ENCODE peak calls at places on chromosomes 7 and 10, in five cellular contexts. Q is HCT116; X is CD8-positive, alpha-beta memory T cell; M is DND-41; E is body of pancreas. G is an unnamed sample. For H3K4me1, the result is how much of the 10 kb centered on the place peaks cover.

GRCh38 chr10:48651839-48652238 is 32.8 kb upstream of the WDFY4 start:
- DNase-seq in Q (no peak), X (no peak), M (no peak), E (no peak), G (no peak)

GRCh38 chr10:34286136-34286739 is 528.9 kb downstream of the PARD3 start:
- DNase-seq in Q (peak), X (no peak), M (no peak), E (no peak), G (no peak)

GRCh38 chr7:142501434-142501833 is 243.6 kb upstream of the PRSS58 start:
- DNase-seq in Q (no peak), X (no peak), M (no peak), E (no peak), G (no peak)

GRCh38 chr7:142880886-142881505 is 4.5 kb downstream of the TRPV6 start:
- DNase-seq in Q (peak), X (peak), M (peak), E (peak), G (peak)

GRCh38 chr7:40579401-40579800 is 444.6 kb downstream of the SUGCT start:
- DNase-seq in Q (no peak), X (no peak), M (peak), E (no peak), G (no peak)

GRCh38 chr7:108003591-108003935 is 602 bp upstream of the LAMB1 start:
- DNase-seq in Q (no peak), X (no peak), M (no peak), E (no peak), G (no peak)

GRCh38 chr10:76382381-76382851 is 951.0 kb downstream of the LRMDA start:
- DNase-seq in Q (no peak), X (no peak), M (no peak), E (no peak), G (no peak)

GRCh38 chr10:124508070-124508667 is 46.5 kb downstream of the LHPP start:
- DNase-seq in Q (no peak), X (no peak), M (no peak), E (no peak), G (no peak)

GRCh38 chr10:10804061-10804460 is 213.6 kb upstream of the CELF2 start:
- DNase-seq in Q (no peak), X (no peak), M (no peak), E (no peak), G (no peak)

GRCh38 chr10:14261341-14261740 is 69.4 kb downstream of the FRMD4A start:
- DNase-seq in Q (no peak), X (no peak), M (no peak), E (no peak), G (no peak)

GRCh38 chr10:121138112-121138860 is 287.1 kb downstream of the WDR11 start:
- DNase-seq in Q (no peak), X (no peak), M (no peak), E (no peak), G (no peak)

GRCh38 chr7:155860840-155861479 is 48.7 kb upstream of the SHH start:
- DNase-seq in Q (no peak), X (no peak), M (no peak), E (peak), G (no peak)

GRCh38 chr10:9198611-9199010 is 1144.1 kb downstream of the GATA3 start:
- DNase-seq in Q (no peak), X (no peak), M (no peak), E (no peak), G (no peak)

GRCh38 chr7:139043823-139044812 is 8.3 kb upstream of the ZC3HAV1L start:
- DNase-seq in Q (no peak), X (peak), M (peak), E (no peak), G (peak)

GRCh38 chr7:32364581-32364980 is 125.6 kb downstream of the LSM5 start:
- DNase-seq in Q (no peak), X (no peak), M (no peak), E (no peak), G (no peak)

GRCh38 chr7:10308276-10308675 is 665.4 kb upstream of the PHF14 start:
- DNase-seq in Q (no peak), X (no peak), M (no peak), E (no peak), G (no peak)

GRCh38 chr7:68805159-68805558 is 793.1 kb upstream of the AUTS2 start:
- DNase-seq in Q (no peak), X (no peak), M (no peak), E (no peak), G (no peak)

GRCh38 chr7:4282434-4283223 is 399.5 kb upstream of the FOXK1 start:
- DNase-seq in Q (no peak), X (no peak), M (no peak), E (no peak), G (no peak)

GRCh38 chr10:130043491-130043890 is 67.1 kb downstream of the C10orf143 start:
- DNase-seq in Q (no peak), X (no peak), M (no peak), E (peak), G (no peak)

GRCh38 chr10:97197030-97197500 is 11.3 kb upstream of the SLIT1 start:
- DNase-seq in Q (no peak), X (no peak), M (no peak), E (no peak), G (no peak)

GRCh38 chr10:97192952-97193435 is 7.2 kb upstream of the SLIT1 start:
- DNase-seq in Q (no peak), X (no peak), M (no peak), E (no peak), G (no peak)

GRCh38 chr10:97196213-97197029 is 10.7 kb upstream of the SLIT1 start:
- DNase-seq in Q (peak), X (peak), M (peak), E (peak), G (peak)

GRCh38 chr10:97200616-97201015 is 14.9 kb upstream of the SLIT1 start:
- DNase-seq in Q (no peak), X (no peak), M (peak), E (no peak), G (no peak)

DNA sequence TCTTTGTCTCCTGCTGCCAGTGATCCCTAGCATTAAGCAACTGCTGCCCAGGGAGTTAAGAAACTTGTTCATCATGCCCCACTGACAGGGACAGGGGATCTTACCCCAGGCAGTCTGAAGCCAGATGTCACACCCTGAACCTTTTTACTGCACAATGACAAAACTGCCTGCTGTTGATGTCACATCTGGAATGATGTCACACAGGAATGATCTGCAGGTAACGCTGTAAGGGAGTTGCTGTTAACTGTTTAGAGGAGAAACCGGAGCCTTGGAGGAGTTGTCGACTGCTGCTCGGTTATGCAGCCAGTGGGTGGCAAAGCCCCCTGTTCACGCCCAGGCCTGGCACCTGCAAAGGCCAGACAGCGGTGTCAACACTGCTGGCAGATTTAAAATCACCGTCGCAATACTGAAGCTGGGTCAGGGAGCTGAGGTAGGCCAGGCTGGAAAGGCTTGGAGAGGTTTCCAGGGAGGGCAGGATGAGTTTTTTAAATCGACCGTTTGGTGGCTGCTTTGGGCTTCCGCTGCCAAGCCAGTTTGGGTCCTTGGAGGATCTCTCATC is 10.0 kb upstream of the SLIT1 start:
- DNase-seq in Q (no peak), X (no peak), M (peak), E (no peak), G (no peak)
- H3K4me3 ChIP-seq in Q (peak), X (peak), M (peak), E (no peak), G (peak)

GRCh38 chr10:15476337-15476736 is 105.2 kb upstream of the FAM171A1 start:
- DNase-seq in Q (no peak), X (no peak), M (no peak), E (no peak), G (no peak)
- H3K4me1 ChIP-seq in Q (under half), X (under half), M (under half), E (under half), G (under half)

DNA sequence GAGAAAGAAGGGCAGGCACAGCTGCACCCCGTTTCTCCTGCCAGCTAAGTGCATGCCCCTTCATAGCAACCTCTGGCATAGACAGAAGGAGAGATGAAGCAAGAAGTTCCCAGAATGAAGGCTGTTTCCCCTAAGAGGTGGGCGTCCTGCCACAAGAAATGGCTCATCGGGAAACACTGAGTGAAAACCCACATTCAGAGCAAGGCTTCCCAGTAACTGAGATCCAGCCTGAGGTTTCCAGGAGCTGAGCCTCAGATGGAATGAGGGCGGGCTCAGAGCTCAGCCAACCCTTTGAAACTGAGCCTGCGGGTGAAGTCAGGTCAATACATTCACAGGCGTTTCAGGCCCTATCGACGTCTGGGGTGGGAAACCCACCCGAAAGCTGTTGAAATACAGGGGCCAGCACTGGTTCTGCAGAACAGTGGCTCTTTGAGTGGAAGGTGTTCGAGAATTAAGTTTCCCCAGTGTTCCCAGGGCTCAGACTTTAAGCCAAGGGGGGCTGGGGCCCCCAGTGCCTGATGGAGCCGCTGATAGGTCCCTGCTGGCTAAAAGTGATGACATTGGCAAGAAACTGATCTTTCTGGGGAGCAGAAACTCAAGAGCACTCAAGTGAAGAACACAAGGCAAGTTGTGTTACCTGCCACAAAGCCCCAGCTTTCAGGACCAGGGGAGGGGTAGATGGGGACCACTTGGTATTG is 510.2 kb downstream of the RPS24 start:
- DNase-seq in Q (no peak), X (no peak), M (no peak), E (peak), G (no peak)
- H3K4me3 ChIP-seq in Q (no peak), X (no peak), M (no peak), E (no peak), G (no peak)

GRCh38 chr10:80555415-80555814 is 17.7 kb downstream of the SH2D4B start:
- DNase-seq in Q (no peak), X (no peak), M (no peak), E (no peak), G (no peak)
- H3K4me1 ChIP-seq in Q (under half), X (under half), M (under half), E (under half), G (under half)

GRCh38 chr10:113434315-113434714 is 118.5 kb upstream of the HABP2 start:
- DNase-seq in Q (no peak), X (no peak), M (no peak), E (peak), G (no peak)

GRCh38 chr10:113434950-113435349 is 117.9 kb upstream of the HABP2 start:
- DNase-seq in Q (no peak), X (no peak), M (no peak), E (no peak), G (no peak)

GRCh38 chr10:113430634-113431033 is 122.2 kb upstream of the HABP2 start:
- DNase-seq in Q (no peak), X (no peak), M (no peak), E (no peak), G (no peak)

GRCh38 chr10:113433711-113434110 is 119.1 kb upstream of the HABP2 start:
- DNase-seq in Q (no peak), X (no peak), M (no peak), E (no peak), G (no peak)

DNA sequence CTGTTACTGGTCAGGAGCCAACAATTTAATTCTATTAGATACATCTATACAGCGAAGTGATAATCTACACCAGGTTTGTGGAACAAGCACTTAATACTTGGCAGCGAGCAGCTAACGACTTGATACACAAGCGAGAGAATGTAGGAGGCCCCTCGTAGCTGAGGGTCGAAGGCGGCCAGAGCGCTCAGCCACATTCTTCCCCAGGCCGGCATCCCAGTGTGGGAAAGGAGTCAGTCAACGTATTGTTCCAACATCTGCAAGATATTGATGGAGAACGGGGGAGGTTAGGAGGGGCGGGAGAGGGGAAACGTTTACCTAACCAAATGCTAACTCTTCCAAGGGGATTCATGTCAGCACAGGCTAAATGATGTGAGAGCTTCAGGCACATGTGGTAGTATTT is 121.0 kb upstream of the HABP2 start:
- DNase-seq in Q (no peak), X (no peak), M (no peak), E (no peak), G (no peak)
- H3K4me3 ChIP-seq in Q (no peak), X (no peak), M (no peak), E (no peak), G (no peak)

DNA sequence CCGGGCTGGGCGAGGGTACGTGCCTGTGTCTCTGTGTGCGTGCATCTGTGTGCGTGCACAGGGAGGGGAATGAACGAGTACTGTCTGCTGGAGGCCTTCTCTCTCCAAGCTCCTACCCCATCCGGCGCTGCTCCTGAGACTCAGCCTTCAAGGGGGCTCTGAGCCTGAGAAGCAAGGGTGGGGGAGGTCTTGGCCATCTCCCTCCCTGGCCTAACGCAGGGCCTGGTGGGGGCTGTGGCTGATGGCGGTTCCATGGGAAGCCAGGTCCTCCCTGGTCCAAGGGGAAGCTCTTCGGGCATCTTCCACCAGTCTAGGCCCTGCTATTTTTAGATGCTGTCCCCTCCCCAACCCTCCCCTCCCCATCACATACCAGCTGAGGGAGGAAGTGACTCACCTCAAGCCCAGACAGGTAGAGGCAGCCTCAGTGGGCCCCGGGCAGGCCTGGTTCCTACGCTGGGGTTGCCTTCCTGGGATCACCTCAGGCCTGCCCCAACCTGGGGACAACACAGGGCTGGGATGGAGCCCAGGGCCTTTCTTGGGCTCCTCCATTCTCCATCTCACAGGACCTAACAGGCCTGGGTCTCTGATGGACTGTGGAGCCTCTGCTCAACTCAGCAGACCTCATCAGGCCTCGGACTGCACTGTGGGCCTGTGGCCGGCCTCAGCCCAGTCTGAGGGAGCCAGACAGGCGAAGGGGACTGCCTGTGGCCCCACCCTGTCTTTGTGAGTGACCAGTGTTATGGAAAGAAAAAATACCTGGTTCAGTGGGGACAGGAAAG is 32.2 kb downstream of the DNAJB12 start:
- DNase-seq in Q (peak), X (peak), M (no peak), E (no peak), G (no peak)
- H3K4me1 ChIP-seq in Q (half or more), X (half or more), M (half or more), E (half or more), G (half or more)

DNA sequence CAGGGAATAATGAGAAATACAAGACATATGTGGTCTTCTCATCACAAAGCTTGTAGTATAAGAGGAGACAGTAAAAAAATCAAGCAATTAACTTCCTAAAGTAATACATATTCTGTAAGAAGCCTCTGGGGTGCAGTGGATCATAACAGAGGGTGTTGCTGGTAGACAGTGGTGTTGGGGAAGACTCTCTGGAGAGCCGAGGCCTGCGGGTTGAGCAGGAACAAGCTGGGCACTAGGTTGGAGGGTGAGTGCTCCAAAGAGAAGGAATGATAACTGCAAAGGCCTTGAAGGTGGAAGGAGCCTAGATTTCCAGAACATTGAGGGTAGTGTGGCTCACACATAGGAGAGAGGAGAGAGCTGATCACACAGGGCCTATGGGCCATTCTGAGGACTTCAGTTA is 1.5 kb downstream of the GIMAP4 start:
- DNase-seq in Q (no peak), X (peak), M (no peak), E (no peak), G (no peak)
- H3K4me3 ChIP-seq in Q (no peak), X (peak), M (no peak), E (no peak), G (peak)

G was measured in CD4-positive, alpha-beta memory T cell.